ENCODE peak calls at places on chromosomes 4 and X, in eight cellular contexts. Y is left cardiac atrium; A is stimulated activated memory B cell treated with anti-CD40 and anti-IgM and Interleukin-4, amounts not matched to agents 10 μg/mL and 1 μg/mL and 100 μg/mL, for 72 hours; Z is gastroesophageal sphincter; V is activated B cell treated with CpG ODN at 0.5 μM for 24 hours; R is activated T-cell treated with anti-CD3 and anti-CD28 coated beads, Interleukin-2, amount 50 U/mL, for 72 hours; H is lung; W is CD8-positive, alpha-beta T cell. G is an unnamed sample.

GRCh38 chr4:18441676-18442075 is 420.1 kb upstream of the LCORL start:
- ATAC-seq in Y (no peak), A (no peak), Z (no peak), V (no peak), R (no peak), H (no peak), W (no peak), G (no peak)

GRCh38 chr4:42397256-42397634 is at the start of gene SHISA3:
- ATAC-seq in Y (peak; percentile 71), A (peak; percentile 57), Z (peak; percentile 25), V (peak; percentile 40), R (peak; percentile 67), H (peak; percentile 12), W (peak; percentile 40), G (peak; percentile 53)

GRCh38 chr4:1104647-1105046 is 8.7 kb downstream of the RNF212 start:
- ATAC-seq in Y (no peak), A (no peak), Z (no peak), V (no peak), R (no peak), H (no peak), W (no peak), G (no peak)

GRCh38 chrX:44308869-44309268 is 34.6 kb downstream of the EFHC2 start:
- ATAC-seq in Y (no peak), A (no peak), Z (no peak), V (no peak), R (no peak), H (no peak), W (no peak), G (no peak)

GRCh38 chrX:148049441-148049840 is 68.3 kb downstream of the FMR1NB start:
- ATAC-seq in Y (no peak), A (no peak), Z (no peak), V (no peak), R (no peak), H (no peak), W (no peak), G (no peak)

GRCh38 chrX:16970977-16971376 is 24.5 kb downstream of the REPS2 start:
- ATAC-seq in Y (no peak), A (peak; percentile 50), Z (no peak), V (peak; percentile 77), R (peak; percentile 60), H (no peak), W (no peak), G (peak; percentile 23)

GRCh38 chr4:3292571-3293409 is at the start of gene RGS12:
- ATAC-seq in Y (peak; percentile 97), A (peak; percentile 87), Z (peak; percentile 96), V (peak; percentile 83), R (peak; percentile 90), H (peak; percentile 94), W (peak; percentile 82), G (peak; percentile 93)

GRCh38 chr4:77615153-77615552 is 9.5 kb downstream of the CXCL13 start:
- ATAC-seq in Y (no peak), A (peak; percentile 52), Z (no peak), V (no peak), R (no peak), H (no peak), W (no peak), G (no peak)

GRCh38 chrX:98380556-98380955 is 1496.8 kb downstream of the RPA4 start:
- ATAC-seq in Y (no peak), A (no peak), Z (no peak), V (no peak), R (no peak), H (no peak), W (no peak), G (no peak)

GRCh38 chr4:37431417-37431743 is 186.8 kb downstream of the NWD2 start:
- ATAC-seq in Y (no peak), A (no peak), Z (no peak), V (no peak), R (no peak), H (no peak), W (no peak), G (no peak)

GRCh38 chr4:24973471-24974251 is 57.1 kb downstream of the LGI2 start:
- ATAC-seq in Y (peak; percentile 57), A (no peak), Z (no peak), V (no peak), R (no peak), H (peak; percentile 56), W (no peak), G (no peak)

GRCh38 chr4:87365348-87365747 is 25.6 kb downstream of the HSD17B11 start:
- ATAC-seq in Y (no peak), A (no peak), Z (no peak), V (no peak), R (no peak), H (no peak), W (no peak), G (no peak)

GRCh38 chrX:132954323-132954722 is 4.1 kb downstream of the HS6ST2 start:
- ATAC-seq in Y (no peak), A (no peak), Z (no peak), V (no peak), R (no peak), H (no peak), W (no peak), G (no peak)

GRCh38 chrX:84175943-84176342 is 12.1 kb downstream of the RPS6KA6 start:
- ATAC-seq in Y (no peak), A (no peak), Z (no peak), V (no peak), R (no peak), H (no peak), W (no peak), G (no peak)

GRCh38 chr4:95541094-95541493 is 7.7 kb downstream of the UNC5C start:
- ATAC-seq in Y (no peak), A (no peak), Z (no peak), V (no peak), R (no peak), H (no peak), W (no peak), G (no peak)

GRCh38 chr4:93771640-93772411 is 56.7 kb upstream of the ATOH1 start:
- ATAC-seq in Y (no peak), A (no peak), Z (no peak), V (no peak), R (no peak), H (no peak), W (no peak), G (no peak)

GRCh38 chr4:83114576-83114975 is at the start of gene PLAC8:
- ATAC-seq in Y (no peak), A (peak; percentile 25), Z (no peak), V (peak; percentile 13), R (peak; percentile 30), H (no peak), W (peak; percentile 72), G (peak; percentile 65)

GRCh38 chrX:1086444-1087409 is 125.7 kb downstream of the CRLF2 start:
- ATAC-seq in Y (no peak), A (no peak), Z (no peak), V (no peak), R (peak; percentile 77), H (no peak), W (no peak), G (peak; percentile 70)

GRCh38 chr4:174457468-174457867 is 64.8 kb downstream of the HPGD start:
- ATAC-seq in Y (no peak), A (no peak), Z (peak; percentile 69), V (no peak), R (no peak), H (no peak), W (no peak), G (no peak)

GRCh38 chr4:175805863-175806262 is 6.2 kb downstream of the GPM6A start:
- ATAC-seq in Y (no peak), A (no peak), Z (no peak), V (no peak), R (no peak), H (no peak), W (no peak), G (no peak)

GRCh38 chrX:153646620-153647373 is at the start of gene DUSP9:
- ATAC-seq in Y (peak; percentile 75), A (no peak), Z (no peak), V (peak; percentile 41), R (peak; percentile 23), H (peak; percentile 21), W (peak; percentile 43), G (peak; percentile 38)

GRCh38 chr4:80153800-80154546 is 43.3 kb upstream of the PRDM8 start:
- ATAC-seq in Y (no peak), A (peak; percentile 53), Z (no peak), V (no peak), R (peak; percentile 91), H (no peak), W (no peak), G (peak; percentile 94)

GRCh38 chrX:17521871-17522693 is 147.1 kb downstream of the NHS start:
- ATAC-seq in Y (peak; percentile 38), A (no peak), Z (no peak), V (no peak), R (no peak), H (no peak), W (no peak), G (no peak)

GRCh38 chr4:89619230-89619962 is 217.6 kb downstream of the SNCA start:
- ATAC-seq in Y (no peak), A (no peak), Z (no peak), V (no peak), R (peak; percentile 77), H (no peak), W (no peak), G (peak; percentile 86)

GRCh38 chrX:132001127-132001526 is 22.0 kb upstream of the STK26 start:
- ATAC-seq in Y (no peak), A (no peak), Z (no peak), V (no peak), R (peak; percentile 89), H (no peak), W (peak; percentile 70), G (peak; percentile 97)

GRCh38 chrX:102846544-102847236 is 90.4 kb upstream of the RAB40AL start:
- ATAC-seq in Y (no peak), A (no peak), Z (no peak), V (no peak), R (no peak), H (no peak), W (no peak), G (peak; percentile 24)

GRCh38 chr4:602559-602942 is 22.8 kb upstream of the PDE6B start:
- ATAC-seq in Y (peak; percentile 32), A (no peak), Z (no peak), V (peak; percentile 40), R (peak; percentile 68), H (no peak), W (peak; percentile 84), G (peak; percentile 68)

GRCh38 chr4:139933541-139933940 is 220.4 kb downstream of the MAML3 start:
- ATAC-seq in Y (no peak), A (no peak), Z (no peak), V (no peak), R (no peak), H (no peak), W (no peak), G (no peak)

GRCh38 chr4:128942547-128942946 is 133.0 kb downstream of the JADE1 start:
- ATAC-seq in Y (no peak), A (no peak), Z (no peak), V (no peak), R (no peak), H (no peak), W (no peak), G (no peak)

GRCh38 chr4:84171871-84172270 is 327.2 kb downstream of the NKX6-1 start:
- ATAC-seq in Y (no peak), A (no peak), Z (no peak), V (no peak), R (no peak), H (no peak), W (no peak), G (no peak)

GRCh38 chr4:185847352-185848078 is 35.5 kb upstream of the SORBS2 start:
- ATAC-seq in Y (peak; percentile 85), A (no peak), Z (peak; percentile 47), V (no peak), R (no peak), H (no peak), W (no peak), G (no peak)

GRCh38 chr4:74625981-74626380 is 168.3 kb downstream of the BTC start:
- ATAC-seq in Y (no peak), A (no peak), Z (no peak), V (no peak), R (no peak), H (no peak), W (no peak), G (peak; percentile 46)

GRCh38 chrX:31588355-31588754 is 516.5 kb upstream of the FTHL17 start:
- ATAC-seq in Y (no peak), A (no peak), Z (no peak), V (no peak), R (no peak), H (no peak), W (no peak), G (no peak)